ENCODE peak calls at places on chromosome 21, in seven cellular contexts. I is HCT116, B is OCI-LY7, F is PC-3, T is GM23338, V is neural progenitor cell, P is hepatocyte. R is an unnamed sample.

GRCh38 chr21:25636727-25637126 is 2.3 kb upstream of the JAM2 start:
- DNase-seq in I (no peak), B (no peak), F (no peak), T (no peak), V (no peak), P (no peak), R (no peak)

GRCh38 chr21:42843021-42843420 is 36.3 kb downstream of the WDR4 start:
- DNase-seq in I (no peak), B (no peak), F (no peak), T (no peak), V (no peak), P (no peak), R (no peak)

GRCh38 chr21:39434950-39435349 is 10.6 kb downstream of the LCA5L start:
- DNase-seq in I (no peak), B (no peak), F (peak; percentile 28), T (no peak), V (no peak), P (no peak), R (no peak)

GRCh38 chr21:39822042-39822441 is 45.2 kb upstream of the PCP4 start:
- DNase-seq in I (no peak), B (no peak), F (no peak), T (no peak), V (no peak), P (no peak), R (no peak)

GRCh38 chr21:37564924-37565529 is 198.5 kb downstream of the DYRK1A start:
- DNase-seq in I (no peak), B (no peak), F (peak; percentile 6), T (no peak), V (peak; percentile 42), P (peak; percentile 62), R (no peak)

GRCh38 chr21:16330340-16331319 is 600.8 kb downstream of the USP25 start:
- DNase-seq in I (peak; percentile 4), B (peak; percentile 56), F (peak; percentile 87), T (peak; percentile 81), V (peak; percentile 81), P (peak; percentile 85), R (peak; percentile 73)

GRCh38 chr21:17554619-17555472 is 42.0 kb downstream of the CXADR start:
- DNase-seq in I (no peak), B (peak; percentile 20), F (peak; percentile 20), T (peak; percentile 33), V (peak; percentile 52), P (no peak), R (no peak)

GRCh38 chr21:28810826-28811524 is 181.7 kb downstream of the LTN1 start:
- DNase-seq in I (no peak), B (no peak), F (no peak), T (no peak), V (no peak), P (no peak), R (no peak)

GRCh38 chr21:31656199-31657095 is 3.0 kb upstream of the SOD1 start:
- DNase-seq in I (no peak), B (no peak), F (peak; percentile 55), T (no peak), V (no peak), P (no peak), R (no peak)

GRCh38 chr21:40120944-40121575 is 253.8 kb downstream of the PCP4 start:
- DNase-seq in I (no peak), B (peak; percentile 15), F (peak; percentile 53), T (peak; percentile 51), V (peak; percentile 42), P (peak; percentile 50), R (peak; percentile 58)

GRCh38 chr21:37620401-37620800 is 253.8 kb downstream of the DYRK1A start:
- DNase-seq in I (no peak), B (no peak), F (no peak), T (no peak), V (no peak), P (no peak), R (no peak)

GRCh38 chr21:42855143-42855936 is 24.0 kb downstream of the WDR4 start:
- DNase-seq in I (no peak), B (no peak), F (no peak), T (no peak), V (no peak), P (no peak), R (no peak)

GRCh38 chr21:43734131-43734634 is 15.3 kb downstream of the PDXK start:
- DNase-seq in I (no peak), B (no peak), F (no peak), T (no peak), V (no peak), P (no peak), R (no peak)

GRCh38 chr21:29187939-29188338 is 57.5 kb downstream of the MAP3K7CL start:
- DNase-seq in I (peak; percentile 59), B (no peak), F (peak; percentile 94), T (no peak), V (no peak), P (no peak), R (no peak)

GRCh38 chr21:27586326-27586725 is 619.4 kb upstream of the ADAMTS5 start:
- DNase-seq in I (no peak), B (no peak), F (no peak), T (no peak), V (no peak), P (no peak), R (no peak)

GRCh38 chr21:41164052-41164451 is 3.9 kb upstream of the BACE2 start:
- DNase-seq in I (no peak), B (no peak), F (no peak), T (no peak), V (no peak), P (no peak), R (no peak)

GRCh38 chr21:41163086-41163485 is 4.9 kb upstream of the BACE2 start:
- DNase-seq in I (no peak), B (no peak), F (no peak), T (no peak), V (no peak), P (no peak), R (no peak)

GRCh38 chr21:41166947-41167346 is 1.0 kb upstream of the BACE2 start:
- DNase-seq in I (no peak), B (no peak), F (no peak), T (peak; percentile 17), V (no peak), P (no peak), R (no peak)

GRCh38 chr21:41167348-41168342 is at the start of gene BACE2:
- DNase-seq in I (no peak), B (no peak), F (peak; percentile 74), T (peak; percentile 76), V (peak; percentile 81), P (peak; percentile 91), R (peak; percentile 86)

GRCh38 chr21:41164981-41165650 is 2.8 kb upstream of the BACE2 start:
- DNase-seq in I (no peak), B (no peak), F (peak; percentile 99), T (no peak), V (no peak), P (peak; percentile 75), R (no peak)
- TF ChIP-seq EZH2phosphoT487 in I (no peak), B (no peak), F (no peak), T (no peak), V (no peak), P (no peak), R (no peak)

DNA sequence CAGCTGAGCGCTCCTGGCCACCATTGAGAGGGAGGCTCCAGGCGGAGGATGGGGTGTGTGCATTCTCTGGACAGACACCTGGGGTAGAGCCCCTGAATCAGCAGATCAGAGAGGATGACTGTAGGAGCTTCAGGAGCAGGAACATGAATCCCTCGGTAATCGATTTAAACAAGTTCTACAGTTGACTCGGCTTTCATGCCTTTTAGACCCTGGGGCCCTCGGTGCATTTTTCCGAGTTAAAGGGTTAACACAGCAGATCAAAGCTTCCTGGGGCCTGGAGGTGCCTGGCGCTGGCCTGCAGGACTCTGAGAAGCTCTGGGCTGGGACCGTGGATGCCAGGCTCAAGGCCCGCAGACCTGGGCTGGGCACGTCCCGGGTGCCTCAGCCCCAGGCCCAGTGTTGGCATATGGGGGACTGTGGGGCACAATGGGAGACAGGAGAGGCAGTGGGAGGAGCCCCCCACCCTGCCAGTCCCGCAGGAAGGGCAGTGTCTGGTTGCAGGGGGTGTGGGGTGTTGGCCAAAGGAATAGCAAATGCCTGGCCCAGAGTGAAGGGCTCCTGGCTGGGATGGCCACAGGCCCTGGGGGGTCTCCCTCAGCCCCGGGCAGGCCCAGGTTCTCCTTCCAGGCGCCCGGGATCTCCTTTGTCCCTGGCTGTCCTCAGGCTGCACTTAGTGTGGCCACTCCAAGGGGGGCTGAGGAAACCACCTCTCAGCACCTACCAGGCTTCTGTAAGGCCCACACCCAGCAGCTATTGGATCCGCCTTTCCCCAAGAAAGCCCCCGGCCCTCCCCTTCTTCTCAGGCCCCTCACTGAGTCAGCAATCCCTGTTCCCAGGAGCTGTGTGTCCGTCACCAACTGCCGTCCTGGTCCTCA is 40.1 kb downstream of the SLX9 start:
- DNase-seq in I (no peak), B (no peak), F (no peak), T (no peak), V (no peak), P (no peak), R (no peak)
- H3K27ac ChIP-seq in I (no peak overlapping the region), B (no peak overlapping the region), F (no peak overlapping the region), T (peak overlapping the region; percentile 39), V (peak overlapping the region; percentile 46), P (no peak overlapping the region), R (no peak overlapping the region)

DNA sequence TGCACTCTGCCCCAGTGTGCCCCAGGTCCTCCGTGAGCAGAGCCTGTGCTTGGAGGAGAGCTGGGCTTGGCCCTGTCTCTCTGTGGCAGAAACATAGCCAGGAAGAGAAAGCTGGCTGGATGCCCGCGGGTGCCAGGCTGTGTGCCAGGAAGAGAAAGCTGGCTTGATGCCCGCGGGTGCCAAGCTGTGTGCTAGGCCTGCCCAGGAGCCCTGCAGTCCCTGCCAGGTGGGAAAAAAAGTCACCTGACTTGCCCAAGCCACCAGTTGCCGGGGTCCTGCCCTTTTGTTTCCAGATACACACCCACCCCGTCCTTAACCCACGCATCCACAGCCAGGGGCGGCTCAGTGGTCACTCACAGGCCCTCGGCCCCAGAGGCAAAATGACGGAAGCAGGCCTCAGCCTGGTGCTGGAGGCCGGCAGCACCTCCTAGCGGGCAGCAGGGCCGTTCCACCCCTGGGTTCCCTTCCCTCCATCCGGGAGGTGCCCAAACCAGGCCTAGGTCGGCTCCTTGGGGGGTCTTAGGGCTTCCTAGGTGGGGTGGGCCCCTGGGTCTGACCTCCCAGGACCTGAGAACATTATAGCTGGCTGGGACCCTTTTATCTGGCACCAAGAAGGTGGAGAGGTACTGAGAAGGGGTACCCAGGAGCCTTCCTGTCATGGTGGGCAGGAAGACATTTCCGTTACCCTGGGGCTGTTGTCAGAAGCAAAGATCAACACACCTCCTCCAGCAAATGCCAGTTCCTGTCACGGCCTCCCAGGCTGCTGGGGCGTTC is 9.1 kb downstream of the ITGB2 start:
- DNase-seq in I (no peak), B (peak; percentile 48), F (peak; percentile 92), T (no peak), V (no peak), P (no peak), R (no peak)
- TF ChIP-seq CTCF in I (no peak), B (peak; percentile 70), F (peak; percentile 93), T (peak; percentile 59), V (peak; percentile 22), P (no peak), R (peak; percentile 57)

GRCh38 chr21:45846373-45847160 is 135.0 kb upstream of the COL6A1 start:
- DNase-seq in I (no peak), B (no peak), F (no peak), T (no peak), V (no peak), P (peak; percentile 64), R (no peak)

GRCh38 chr21:45843426-45843825 is 138.1 kb upstream of the COL6A1 start:
- DNase-seq in I (no peak), B (no peak), F (no peak), T (no peak), V (no peak), P (no peak), R (no peak)

GRCh38 chr21:45845790-45846130 is 135.8 kb upstream of the COL6A1 start:
- DNase-seq in I (no peak), B (no peak), F (no peak), T (no peak), V (no peak), P (no peak), R (no peak)

GRCh38 chr21:45844181-45844580 is 137.4 kb upstream of the COL6A1 start:
- DNase-seq in I (no peak), B (no peak), F (no peak), T (no peak), V (no peak), P (no peak), R (no peak)

GRCh38 chr21:45845063-45845789 is 136.3 kb upstream of the COL6A1 start:
- DNase-seq in I (no peak), B (no peak), F (no peak), T (no peak), V (no peak), P (no peak), R (peak; percentile 25)
- TF ChIP-seq EZH2phosphoT487 in I (no peak), B (no peak), F (no peak), T (no peak), V (no peak), P (no peak), R (no peak)